ENCODE peak calls at places on chromosome 2, in five cellular contexts. S is H1, O is SK-N-SH, I is HCT116, P is K562. Q is an unnamed sample.

GRCh38 chr2:27606611-27607010 is 22.2 kb downstream of the CCDC121 start:
- DNase-seq in S (no peak), O (no peak), I (no peak), P (no peak), Q (no peak)

GRCh38 chr2:119246884-119247843 is 23.5 kb downstream of the STEAP3 start:
- DNase-seq in S (no peak), O (no peak), I (no peak), P (no peak), Q (no peak)

GRCh38 chr2:137050949-137051348 is 285.6 kb downstream of the THSD7B start:
- DNase-seq in S (no peak), O (peak; percentile 7), I (no peak), P (no peak), Q (peak; percentile 25)

GRCh38 chr2:106176446-106177110 is 17.5 kb downstream of the UXS1 start:
- DNase-seq in S (no peak), O (no peak), I (no peak), P (no peak), Q (no peak)

GRCh38 chr2:54609647-54610046 is 113.8 kb upstream of the EML6 start:
- DNase-seq in S (no peak), O (no peak), I (no peak), P (no peak), Q (no peak)

GRCh38 chr2:239751719-239752355 is 273.3 kb downstream of the NDUFA10 start:
- DNase-seq in S (no peak), O (no peak), I (no peak), P (no peak), Q (no peak)

GRCh38 chr2:143193121-143193520 is 63.9 kb downstream of the ARHGAP15 start:
- DNase-seq in S (no peak), O (no peak), I (no peak), P (no peak), Q (no peak)

GRCh38 chr2:144642106-144642505 is 122.2 kb upstream of the ZEB2 start:
- DNase-seq in S (no peak), O (no peak), I (no peak), P (no peak), Q (no peak)

GRCh38 chr2:76953733-76954347 is 568.3 kb downstream of the LRRTM4 start:
- DNase-seq in S (peak; percentile 74), O (peak; percentile 4), I (no peak), P (peak; percentile 5), Q (peak; percentile 69)

GRCh38 chr2:70716131-70716766 is 51.8 kb downstream of the ADD2 start:
- DNase-seq in S (peak; percentile 46), O (no peak), I (no peak), P (no peak), Q (no peak)
- TF ChIP-seq JUND in S (no peak), O (no peak), I (no peak), P (no peak), Q (no peak)

DNA sequence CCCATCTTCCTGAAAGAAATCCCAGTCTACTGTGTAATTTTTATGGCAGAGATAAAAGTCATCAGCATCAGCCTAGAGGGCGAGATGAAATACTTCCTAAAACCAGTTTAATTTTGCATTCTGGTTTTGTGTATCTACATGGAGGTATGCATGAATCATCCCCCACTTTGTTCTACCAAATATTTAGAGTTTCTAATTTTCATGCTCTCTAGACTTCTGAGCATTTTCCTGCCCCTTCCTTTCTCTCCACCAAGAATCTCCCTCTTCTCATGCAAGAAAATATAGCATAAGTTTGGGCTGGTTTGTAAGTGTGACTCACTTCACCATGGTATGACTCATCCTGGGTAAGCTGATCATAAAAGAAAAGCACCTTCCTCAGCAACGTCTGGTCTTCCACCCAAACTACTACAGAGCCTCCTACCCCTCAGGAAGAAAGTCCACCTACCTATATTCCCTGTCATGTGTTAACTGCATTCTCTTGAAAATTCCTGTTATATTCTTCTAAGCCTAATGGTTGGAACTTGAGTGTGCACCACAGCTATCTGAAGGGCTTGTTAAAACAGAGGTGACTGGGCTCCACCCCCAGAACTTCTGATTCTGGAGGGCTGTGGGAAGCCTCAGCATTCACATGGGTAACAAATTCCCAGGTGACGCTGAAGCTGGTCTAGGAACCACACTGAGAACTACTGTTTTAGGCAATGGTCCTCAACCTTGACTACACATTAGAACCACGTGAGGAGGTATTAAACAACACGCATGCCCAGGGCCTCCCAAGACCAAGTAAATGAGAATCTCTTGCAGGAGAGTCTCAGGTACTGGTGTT is 37.4 kb upstream of the RAPGEF4 start:
- DNase-seq in S (no peak), O (no peak), I (peak; percentile 67), P (no peak), Q (no peak)
- TF ChIP-seq JUND in S (no peak), O (peak; percentile 97), I (peak; percentile 96), P (peak; percentile 91), Q (no peak)

DNA sequence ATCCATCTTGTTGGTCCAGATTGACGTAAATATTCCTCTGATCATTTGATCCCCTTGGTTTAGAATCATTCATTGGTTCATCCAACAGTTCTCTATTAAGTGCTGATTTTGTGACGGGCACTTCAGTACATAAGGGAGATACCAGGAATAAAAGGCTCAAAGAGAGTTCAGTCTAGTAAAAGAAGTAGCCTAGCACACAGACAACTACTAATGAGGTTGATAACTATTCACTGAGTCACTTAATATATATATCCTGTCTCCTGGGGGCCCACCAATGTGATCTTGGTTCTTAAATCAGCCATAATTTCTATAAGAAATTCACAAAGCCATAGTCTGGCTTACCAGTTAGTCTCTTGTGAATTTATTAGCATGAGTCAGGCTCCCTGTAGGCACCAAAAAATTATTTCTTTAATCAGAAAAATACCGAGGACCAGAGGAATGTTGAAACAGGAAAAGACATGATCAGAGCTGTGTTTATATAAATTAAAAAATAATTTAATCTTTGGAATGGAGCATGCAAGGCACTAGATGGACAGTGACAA is 10.4 kb downstream of the KCNE4 start:
- DNase-seq in S (no peak), O (no peak), I (no peak), P (no peak), Q (no peak)
- TF ChIP-seq JUND in S (no peak), O (no peak), I (no peak), P (no peak), Q (no peak)

GRCh38 chr2:233080836-233081229 is 20.7 kb downstream of the INPP5D start:
- DNase-seq in S (no peak), O (no peak), I (no peak), P (no peak), Q (no peak)

GRCh38 chr2:233081731-233082221 is 21.6 kb downstream of the INPP5D start:
- DNase-seq in S (no peak), O (no peak), I (no peak), P (no peak), Q (no peak)

GRCh38 chr2:233079953-233080835 is 20.1 kb downstream of the INPP5D start:
- DNase-seq in S (no peak), O (no peak), I (no peak), P (no peak), Q (no peak)

GRCh38 chr2:233082222-233082933 is 22.2 kb downstream of the INPP5D start:
- DNase-seq in S (no peak), O (no peak), I (no peak), P (no peak), Q (no peak)

GRCh38 chr2:233081232-233081730 is 21.1 kb downstream of the INPP5D start:
- DNase-seq in S (no peak), O (no peak), I (no peak), P (no peak), Q (no peak)
- TF ChIP-seq JUND in S (no peak), O (no peak), I (no peak), P (no peak), Q (no peak)

DNA sequence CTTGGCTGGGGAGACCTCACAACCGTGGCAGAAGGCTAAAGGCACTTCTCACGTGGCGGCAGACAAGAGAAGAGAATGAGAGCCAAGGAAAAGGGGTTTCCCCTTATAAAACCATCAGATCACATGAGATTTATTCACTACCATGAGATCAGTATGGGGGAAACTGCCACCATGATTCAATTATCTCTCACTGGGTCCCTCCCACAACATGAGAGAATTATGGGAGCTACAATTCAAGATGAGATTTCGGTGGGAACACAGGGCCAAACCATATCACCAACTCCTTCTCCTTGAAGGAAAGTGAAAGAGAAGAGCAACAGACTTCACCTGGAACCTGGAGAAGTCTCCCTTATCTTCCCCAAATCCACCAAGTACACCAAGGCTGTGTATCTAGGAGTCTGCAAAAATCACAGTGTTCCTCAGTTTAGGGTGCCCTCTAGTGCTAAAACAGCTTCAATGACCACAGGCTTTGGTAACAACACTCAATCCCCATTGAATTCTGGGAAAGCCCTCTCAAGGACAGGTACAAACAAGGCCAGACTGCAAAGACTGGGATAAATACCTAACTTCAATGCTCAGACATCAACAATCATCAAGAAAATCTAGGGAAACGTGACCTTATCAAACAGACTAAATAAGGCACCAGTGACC is 148.8 kb upstream of the SRD5A2 start:
- DNase-seq in S (no peak), O (peak; percentile 36), I (peak; percentile 54), P (peak; percentile 21), Q (no peak)
- TF ChIP-seq JUND in S (no peak), O (no peak), I (no peak), P (no peak), Q (no peak)

GRCh38 chr2:174634130-174635014 is 36.8 kb upstream of the WIPF1 start:
- DNase-seq in S (no peak), O (no peak), I (no peak), P (peak; percentile 23), Q (no peak)
- TF ChIP-seq JUND in S (no peak), O (no peak), I (no peak), P (peak; percentile 57), Q (no peak)

GRCh38 chr2:238238766-238239551 is 879 bp downstream of the HES6 start:
- DNase-seq in S (peak; percentile 60), O (peak; percentile 72), I (no peak), P (peak; percentile 63), Q (no peak)

GRCh38 chr2:238239872-238240760 is at the start of gene HES6:
- DNase-seq in S (peak; percentile 91), O (peak; percentile 98), I (peak; percentile 65), P (peak; percentile 92), Q (peak; percentile 94)

GRCh38 chr2:238238311-238238765 is 1.5 kb downstream of the HES6 start:
- DNase-seq in S (no peak), O (no peak), I (no peak), P (no peak), Q (no peak)

GRCh38 chr2:238240761-238241711 is 1.2 kb upstream of the HES6 start:
- DNase-seq in S (peak; percentile 85), O (no peak), I (peak; percentile 41), P (peak; percentile 56), Q (peak; percentile 82)

GRCh38 chr2:238239552-238239871 is 326 bp downstream of the HES6 start:
- DNase-seq in S (no peak), O (no peak), I (no peak), P (no peak), Q (peak; percentile 15)
- TF ChIP-seq JUND in S (no peak), O (no peak), I (no peak), P (no peak), Q (no peak)

GRCh38 chr2:232574674-232575403 is 24.4 kb downstream of the EIF4E2 start:
- DNase-seq in S (no peak), O (no peak), I (no peak), P (no peak), Q (no peak)
- TF ChIP-seq JUND in S (no peak), O (no peak), I (no peak), P (no peak), Q (no peak)